ENCODE peak calls at places on chromosome 14, in six cellular contexts. B is cardiac muscle cell; I is CD4-positive, alpha-beta memory T cell; A is left ventricle myocardium superior; S is RWPE1; G is D341Med. Z is an unnamed sample.

GRCh38 chr14:99538275-99538674 is 57.1 kb downstream of the CCNK start:
- DNase-seq in B (peak), I (no peak), A (peak), S (no peak), G (no peak), Z (no peak)

GRCh38 chr14:74973003-74973614 is 17.7 kb upstream of the PGF start:
- DNase-seq in B (peak), I (no peak), A (peak), S (no peak), G (no peak), Z (no peak)

GRCh38 chr14:44873536-44873935 is 88.2 kb downstream of the KLHL28 start:
- DNase-seq in B (no peak), I (no peak), A (no peak), S (no peak), G (no peak), Z (no peak)

GRCh38 chr14:71242237-71242748 is 335.0 kb downstream of the PCNX1 start:
- DNase-seq in B (peak), I (no peak), A (no peak), S (no peak), G (no peak), Z (no peak)

GRCh38 chr14:39102265-39102968 is 618 bp downstream of the SEC23A start:
- DNase-seq in B (peak), I (peak), A (no peak), S (peak), G (peak), Z (no peak)

GRCh38 chr14:100764716-100765115 is 38.0 kb downstream of the DLK1 start:
- DNase-seq in B (no peak), I (no peak), A (no peak), S (no peak), G (no peak), Z (no peak)

GRCh38 chr14:61774861-61775260 is 12.6 kb downstream of the SNAPC1 start:
- DNase-seq in B (no peak), I (no peak), A (no peak), S (no peak), G (no peak), Z (no peak)

GRCh38 chr14:101849640-101850039 is 88.1 kb downstream of the PPP2R5C start:
- DNase-seq in B (no peak), I (no peak), A (peak), S (no peak), G (no peak), Z (no peak)

GRCh38 chr14:64812412-64812811 is 67.3 kb downstream of the SPTB start:
- DNase-seq in B (no peak), I (peak), A (no peak), S (peak), G (no peak), Z (peak)

GRCh38 chr14:94998702-94999101 is 158.6 kb downstream of the DICER1 start:
- DNase-seq in B (no peak), I (no peak), A (no peak), S (no peak), G (no peak), Z (no peak)

GRCh38 chr14:20386276-20386855 is 26.9 kb downstream of the TEP1 start:
- DNase-seq in B (no peak), I (no peak), A (no peak), S (no peak), G (no peak), Z (no peak)

GRCh38 chr14:74637184-74637562 is 25.1 kb upstream of the LTBP2 start:
- DNase-seq in B (no peak), I (no peak), A (no peak), S (no peak), G (no peak), Z (peak)

GRCh38 chr14:45486599-45486998 is 233.6 kb upstream of the MIS18BP1 start:
- DNase-seq in B (no peak), I (no peak), A (no peak), S (no peak), G (no peak), Z (no peak)

GRCh38 chr14:102817942-102818940 is 41.0 kb downstream of the TRAF3 start:
- DNase-seq in B (no peak), I (no peak), A (no peak), S (no peak), G (no peak), Z (no peak)

GRCh38 chr14:35814371-35815005 is 5.4 kb upstream of the RALGAPA1 start:
- DNase-seq in B (peak), I (peak), A (no peak), S (no peak), G (peak), Z (peak)

GRCh38 chr14:91225025-91225424 is 19.5 kb downstream of the GPR68 start:
- DNase-seq in B (no peak), I (no peak), A (no peak), S (no peak), G (peak), Z (no peak)

GRCh38 chr14:104001003-104001402 is 58.7 kb upstream of the RD3L start:
- DNase-seq in B (no peak), I (no peak), A (no peak), S (no peak), G (peak), Z (peak)

GRCh38 chr14:51603495-51603894 is 48.2 kb upstream of the FRMD6 start:
- DNase-seq in B (peak), I (no peak), A (no peak), S (no peak), G (no peak), Z (no peak)

GRCh38 chr14:95265106-95266094 is 54.3 kb downstream of the CLMN start:
- DNase-seq in B (peak), I (no peak), A (no peak), S (peak), G (peak), Z (no peak)

GRCh38 chr14:22561661-22562579 is 27.1 kb downstream of the DAD1 start:
- DNase-seq in B (peak), I (peak), A (no peak), S (no peak), G (no peak), Z (no peak)

GRCh38 chr14:64693766-64694165 is 10.5 kb upstream of the PLEKHG3 start:
- DNase-seq in B (no peak), I (no peak), A (no peak), S (no peak), G (no peak), Z (no peak)

GRCh38 chr14:68715032-68715924 is 77.6 kb downstream of the ZFP36L1 start:
- DNase-seq in B (peak), I (no peak), A (no peak), S (no peak), G (no peak), Z (no peak)

GRCh38 chr14:72962829-72963312 is 36.6 kb downstream of the DCAF4 start:
- DNase-seq in B (peak), I (no peak), A (no peak), S (peak), G (no peak), Z (no peak)

GRCh38 chr14:99809376-99809775 is 16.2 kb downstream of the EML1 start:
- DNase-seq in B (peak), I (no peak), A (peak), S (no peak), G (no peak), Z (no peak)

GRCh38 chr14:38948171-38948570 is 154.9 kb downstream of the SEC23A start:
- DNase-seq in B (peak), I (no peak), A (no peak), S (no peak), G (no peak), Z (no peak)

GRCh38 chr14:70809238-70810214 is at the start of gene MAP3K9:
- DNase-seq in B (peak), I (peak), A (peak), S (peak), G (peak), Z (peak)

GRCh38 chr14:90505531-90505930 is 108.7 kb downstream of the CALM1 start:
- DNase-seq in B (no peak), I (no peak), A (no peak), S (no peak), G (no peak), Z (no peak)

GRCh38 chr14:65604946-65605345 is 192.4 kb downstream of the FUT8 start:
- DNase-seq in B (no peak), I (no peak), A (no peak), S (no peak), G (no peak), Z (no peak)

GRCh38 chr14:104603623-104604401 is 760 bp downstream of the TMEM179 start:
- DNase-seq in B (no peak), I (no peak), A (no peak), S (no peak), G (no peak), Z (no peak)

GRCh38 chr14:105945891-105946290 is 419.5 kb downstream of the TMEM121 start:
- DNase-seq in B (no peak), I (no peak), A (no peak), S (no peak), G (no peak), Z (no peak)

GRCh38 chr14:74414793-74415437 is 11.1 kb downstream of the SYNDIG1L start:
- DNase-seq in B (peak), I (no peak), A (no peak), S (no peak), G (no peak), Z (peak)